ENCODE peak calls at places on chromosomes 3 and 15, in eight cellular contexts. One of them, this sample, is unnamed.

GRCh38 chr3:42119558-42120355 is 28.6 kb downstream of the TRAK1 start:
- DNase-seq in neural progenitor cell: no peak
- DNase-seq in IMR-90: no peak
- DNase-seq in tibial artery: no peak
- DNase-seq in foreskin keratinocyte: no peak
- DNase-seq in stomach: no peak
- DNase-seq in A549: no peak
- DNase-seq in CD8-positive, alpha-beta memory T cell: no peak
- DNase-seq in this sample: no peak

GRCh38 chr3:180747805-180748361 is 68.6 kb upstream of the CCDC39 start:
- DNase-seq in neural progenitor cell: no peak
- DNase-seq in IMR-90: no peak
- DNase-seq in tibial artery: no peak
- DNase-seq in foreskin keratinocyte: no peak
- DNase-seq in stomach: no peak
- DNase-seq in A549: no peak
- DNase-seq in CD8-positive, alpha-beta memory T cell: no peak
- DNase-seq in this sample: no peak

GRCh38 chr3:183555541-183556081 is at the start of gene KLHL6:
- DNase-seq in neural progenitor cell: no peak
- DNase-seq in IMR-90: no peak
- DNase-seq in tibial artery: peak; percentile 41
- DNase-seq in foreskin keratinocyte: no peak
- DNase-seq in stomach: peak; percentile 40
- DNase-seq in A549: no peak
- DNase-seq in CD8-positive, alpha-beta memory T cell: peak; percentile 51
- DNase-seq in this sample: peak; percentile 70

GRCh38 chr15:78438595-78439285 is 724 bp downstream of the IREB2 start:
- DNase-seq in neural progenitor cell: peak; percentile 82
- DNase-seq in IMR-90: no peak
- DNase-seq in tibial artery: no peak
- DNase-seq in foreskin keratinocyte: no peak
- DNase-seq in stomach: no peak
- DNase-seq in A549: peak; percentile 31
- DNase-seq in CD8-positive, alpha-beta memory T cell: no peak
- DNase-seq in this sample: no peak

GRCh38 chr3:14377838-14378169 is 24.6 kb upstream of the SLC6A6 start:
- DNase-seq in neural progenitor cell: no peak
- DNase-seq in IMR-90: no peak
- DNase-seq in tibial artery: no peak
- DNase-seq in foreskin keratinocyte: no peak
- DNase-seq in stomach: no peak
- DNase-seq in A549: no peak
- DNase-seq in CD8-positive, alpha-beta memory T cell: peak; percentile 50
- DNase-seq in this sample: peak; percentile 79

GRCh38 chr15:34802371-34802770 is 7.0 kb upstream of the ACTC1 start:
- DNase-seq in neural progenitor cell: no peak
- DNase-seq in IMR-90: no peak
- DNase-seq in tibial artery: no peak
- DNase-seq in foreskin keratinocyte: no peak
- DNase-seq in stomach: no peak
- DNase-seq in A549: no peak
- DNase-seq in CD8-positive, alpha-beta memory T cell: no peak
- DNase-seq in this sample: no peak

GRCh38 chr3:104598848-104599501 is 767.7 kb upstream of the ALCAM start:
- DNase-seq in neural progenitor cell: no peak
- DNase-seq in IMR-90: no peak
- DNase-seq in tibial artery: no peak
- DNase-seq in foreskin keratinocyte: no peak
- DNase-seq in stomach: peak; percentile 69
- DNase-seq in A549: peak; percentile 9
- DNase-seq in CD8-positive, alpha-beta memory T cell: no peak
- DNase-seq in this sample: no peak

GRCh38 chr3:58679974-58680656 is 13.5 kb upstream of the FAM3D start:
- DNase-seq in neural progenitor cell: no peak
- DNase-seq in IMR-90: no peak
- DNase-seq in tibial artery: no peak
- DNase-seq in foreskin keratinocyte: no peak
- DNase-seq in stomach: no peak
- DNase-seq in A549: no peak
- DNase-seq in CD8-positive, alpha-beta memory T cell: no peak
- DNase-seq in this sample: no peak

GRCh38 chr3:13120928-13121552 is 47.8 kb upstream of the IQSEC1 start:
- DNase-seq in neural progenitor cell: no peak
- DNase-seq in IMR-90: no peak
- DNase-seq in tibial artery: no peak
- DNase-seq in foreskin keratinocyte: no peak
- DNase-seq in stomach: no peak
- DNase-seq in A549: no peak
- DNase-seq in CD8-positive, alpha-beta memory T cell: no peak
- DNase-seq in this sample: peak; percentile 30

GRCh38 chr3:66303556-66303955 is 82.8 kb downstream of the SLC25A26 start:
- DNase-seq in neural progenitor cell: no peak
- DNase-seq in IMR-90: no peak
- DNase-seq in tibial artery: no peak
- DNase-seq in foreskin keratinocyte: no peak
- DNase-seq in stomach: no peak
- DNase-seq in A549: no peak
- DNase-seq in CD8-positive, alpha-beta memory T cell: peak; percentile 45
- DNase-seq in this sample: no peak

GRCh38 chr3:50337175-50337861 is 3.3 kb downstream of the RASSF1 start:
- DNase-seq in neural progenitor cell: peak; percentile 99
- DNase-seq in IMR-90: peak; percentile 99
- DNase-seq in tibial artery: peak; percentile 99
- DNase-seq in foreskin keratinocyte: peak; percentile 94
- DNase-seq in stomach: peak; percentile 100
- DNase-seq in A549: peak; percentile 98
- DNase-seq in CD8-positive, alpha-beta memory T cell: peak; percentile 93
- DNase-seq in this sample: peak; percentile 100
- H3K4me1 ChIP-seq in neural progenitor cell: peaks cover 25% of the 10 kb centered on the region
- H3K4me1 ChIP-seq in IMR-90: peaks cover 32% of the 10 kb centered on the region
- H3K4me1 ChIP-seq in tibial artery: peaks cover 77% of the 10 kb centered on the region
- H3K4me1 ChIP-seq in foreskin keratinocyte: peaks cover 9% of the 10 kb centered on the region
- H3K4me1 ChIP-seq in stomach: peaks cover 88% of the 10 kb centered on the region
- H3K4me1 ChIP-seq in A549: peaks cover 29% of the 10 kb centered on the region
- H3K4me1 ChIP-seq in CD8-positive, alpha-beta memory T cell: peaks cover 71% of the 10 kb centered on the region
- H3K4me1 ChIP-seq in this sample: peaks cover 78% of the 10 kb centered on the region

GRCh38 chr3:23669541-23670255 is 136.1 kb upstream of the UBE2E1 start:
- DNase-seq in neural progenitor cell: no peak
- DNase-seq in IMR-90: no peak
- DNase-seq in tibial artery: no peak
- DNase-seq in foreskin keratinocyte: no peak
- DNase-seq in stomach: no peak
- DNase-seq in A549: no peak
- DNase-seq in CD8-positive, alpha-beta memory T cell: no peak
- DNase-seq in this sample: no peak

GRCh38 chr3:23666818-23667217 is 138.9 kb upstream of the UBE2E1 start:
- DNase-seq in neural progenitor cell: no peak
- DNase-seq in IMR-90: no peak
- DNase-seq in tibial artery: no peak
- DNase-seq in foreskin keratinocyte: no peak
- DNase-seq in stomach: no peak
- DNase-seq in A549: no peak
- DNase-seq in CD8-positive, alpha-beta memory T cell: no peak
- DNase-seq in this sample: no peak

GRCh38 chr3:23667536-23668429 is 138.0 kb upstream of the UBE2E1 start:
- DNase-seq in neural progenitor cell: no peak
- DNase-seq in IMR-90: peak; percentile 72
- DNase-seq in tibial artery: no peak
- DNase-seq in foreskin keratinocyte: no peak
- DNase-seq in stomach: no peak
- DNase-seq in A549: peak; percentile 31
- DNase-seq in CD8-positive, alpha-beta memory T cell: no peak
- DNase-seq in this sample: no peak

GRCh38 chr3:23665741-23666140 is 140.0 kb upstream of the UBE2E1 start:
- DNase-seq in neural progenitor cell: no peak
- DNase-seq in IMR-90: peak; percentile 70
- DNase-seq in tibial artery: no peak
- DNase-seq in foreskin keratinocyte: no peak
- DNase-seq in stomach: no peak
- DNase-seq in A549: no peak
- DNase-seq in CD8-positive, alpha-beta memory T cell: no peak
- DNase-seq in this sample: no peak

DNA sequence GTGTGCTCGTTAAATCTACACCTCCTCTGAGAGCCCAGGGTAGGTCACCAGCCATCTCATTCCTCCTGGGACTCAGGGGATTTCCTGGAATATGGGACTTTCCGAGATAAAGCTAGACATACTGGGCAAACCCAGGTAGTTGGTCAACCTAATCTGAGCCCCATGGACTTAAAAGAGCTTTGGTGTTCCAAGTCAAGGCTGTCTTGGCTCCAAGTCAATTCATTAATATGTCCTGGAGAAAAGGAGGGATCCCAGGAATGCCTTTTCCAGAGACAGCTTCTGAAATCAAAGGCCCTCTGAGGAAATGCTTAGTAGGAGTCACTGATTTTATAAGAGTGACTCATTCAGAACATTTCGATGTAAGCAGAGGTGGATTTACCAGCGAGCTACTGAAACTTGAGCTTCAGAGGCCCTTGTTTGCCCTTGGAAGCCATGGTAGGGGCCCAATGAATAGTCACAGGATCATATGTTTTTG is 137.3 kb upstream of the UBE2E1 start:
- DNase-seq in neural progenitor cell: no peak
- DNase-seq in IMR-90: peak; percentile 94
- DNase-seq in tibial artery: no peak
- DNase-seq in foreskin keratinocyte: peak; percentile 76
- DNase-seq in stomach: no peak
- DNase-seq in A549: peak; percentile 93
- DNase-seq in CD8-positive, alpha-beta memory T cell: no peak
- DNase-seq in this sample: no peak
- H3K4me1 ChIP-seq in neural progenitor cell: no peaks in the 10 kb centered on the region
- H3K4me1 ChIP-seq in IMR-90: peaks cover 9% of the 10 kb centered on the region
- H3K4me1 ChIP-seq in tibial artery: peaks cover 4% of the 10 kb centered on the region
- H3K4me1 ChIP-seq in foreskin keratinocyte: peaks cover 15% of the 10 kb centered on the region
- H3K4me1 ChIP-seq in stomach: peaks cover 12% of the 10 kb centered on the region
- H3K4me1 ChIP-seq in A549: peaks cover 43% of the 10 kb centered on the region
- H3K4me1 ChIP-seq in CD8-positive, alpha-beta memory T cell: no peaks in the 10 kb centered on the region
- H3K4me1 ChIP-seq in this sample: peaks cover 9% of the 10 kb centered on the region

GRCh38 chr3:71129611-71130515 is 453.7 kb downstream of the FOXP1 start:
- DNase-seq in neural progenitor cell: no peak
- DNase-seq in IMR-90: peak; percentile 60
- DNase-seq in tibial artery: no peak
- DNase-seq in foreskin keratinocyte: no peak
- DNase-seq in stomach: no peak
- DNase-seq in A549: peak; percentile 47
- DNase-seq in CD8-positive, alpha-beta memory T cell: no peak
- DNase-seq in this sample: no peak

GRCh38 chr3:71125729-71126128 is 457.8 kb downstream of the FOXP1 start:
- DNase-seq in neural progenitor cell: no peak
- DNase-seq in IMR-90: no peak
- DNase-seq in tibial artery: no peak
- DNase-seq in foreskin keratinocyte: no peak
- DNase-seq in stomach: no peak
- DNase-seq in A549: no peak
- DNase-seq in CD8-positive, alpha-beta memory T cell: no peak
- DNase-seq in this sample: no peak

GRCh38 chr3:71127052-71127451 is 456.5 kb downstream of the FOXP1 start:
- DNase-seq in neural progenitor cell: no peak
- DNase-seq in IMR-90: no peak
- DNase-seq in tibial artery: no peak
- DNase-seq in foreskin keratinocyte: no peak
- DNase-seq in stomach: no peak
- DNase-seq in A549: no peak
- DNase-seq in CD8-positive, alpha-beta memory T cell: no peak
- DNase-seq in this sample: no peak

GRCh38 chr3:71128951-71129350 is 454.6 kb downstream of the FOXP1 start:
- DNase-seq in neural progenitor cell: no peak
- DNase-seq in IMR-90: no peak
- DNase-seq in tibial artery: no peak
- DNase-seq in foreskin keratinocyte: no peak
- DNase-seq in stomach: no peak
- DNase-seq in A549: no peak
- DNase-seq in CD8-positive, alpha-beta memory T cell: no peak
- DNase-seq in this sample: no peak

DNA sequence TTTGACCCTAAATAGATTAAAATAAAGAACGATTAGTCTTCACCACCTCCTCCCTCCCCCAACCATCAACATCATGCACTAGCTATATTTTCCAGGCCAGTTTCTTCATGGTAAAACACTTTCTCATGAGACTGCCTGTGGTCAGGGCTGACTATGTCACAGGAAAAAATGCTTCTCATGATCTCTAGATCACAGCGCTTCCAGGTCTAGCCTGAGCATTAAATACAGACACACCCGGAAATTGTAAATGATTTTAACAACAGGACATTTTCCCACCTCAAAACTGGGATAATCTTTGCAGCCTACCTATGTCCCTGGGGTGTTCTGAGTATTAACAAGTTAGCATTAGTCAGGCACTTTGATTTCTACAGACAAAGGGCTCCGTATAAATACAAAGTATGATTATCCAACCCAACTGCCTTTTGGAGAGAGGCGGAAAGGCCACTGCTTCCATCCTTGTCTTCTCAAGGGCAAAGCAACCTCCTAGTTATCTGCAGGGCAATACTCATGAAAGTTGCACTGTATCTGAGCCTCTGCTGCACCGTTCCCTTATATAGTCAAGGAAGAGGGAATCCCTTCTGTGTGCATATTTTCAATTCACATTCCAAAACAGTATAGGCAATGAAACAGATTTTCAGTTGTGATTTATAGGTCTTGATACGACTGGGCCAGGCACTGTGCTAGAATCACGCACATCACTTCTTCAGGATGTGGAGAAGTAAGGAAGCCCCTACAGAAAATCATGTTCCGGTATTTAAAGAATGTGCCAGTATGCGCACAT is 455.9 kb downstream of the FOXP1 start:
- DNase-seq in neural progenitor cell: no peak
- DNase-seq in IMR-90: peak; percentile 86
- DNase-seq in tibial artery: no peak
- DNase-seq in foreskin keratinocyte: no peak
- DNase-seq in stomach: no peak
- DNase-seq in A549: no peak
- DNase-seq in CD8-positive, alpha-beta memory T cell: no peak
- DNase-seq in this sample: no peak
- H3K4me1 ChIP-seq in neural progenitor cell: peaks cover 19% of the 10 kb centered on the region
- H3K4me1 ChIP-seq in IMR-90: peaks cover 7% of the 10 kb centered on the region
- H3K4me1 ChIP-seq in tibial artery: peaks cover 52% of the 10 kb centered on the region
- H3K4me1 ChIP-seq in foreskin keratinocyte: peaks cover 10% of the 10 kb centered on the region
- H3K4me1 ChIP-seq in stomach: peaks cover 90% of the 10 kb centered on the region
- H3K4me1 ChIP-seq in A549: peaks cover 44% of the 10 kb centered on the region
- H3K4me1 ChIP-seq in CD8-positive, alpha-beta memory T cell: peaks cover 61% of the 10 kb centered on the region
- H3K4me1 ChIP-seq in this sample: peaks cover 49% of the 10 kb centered on the region

DNA sequence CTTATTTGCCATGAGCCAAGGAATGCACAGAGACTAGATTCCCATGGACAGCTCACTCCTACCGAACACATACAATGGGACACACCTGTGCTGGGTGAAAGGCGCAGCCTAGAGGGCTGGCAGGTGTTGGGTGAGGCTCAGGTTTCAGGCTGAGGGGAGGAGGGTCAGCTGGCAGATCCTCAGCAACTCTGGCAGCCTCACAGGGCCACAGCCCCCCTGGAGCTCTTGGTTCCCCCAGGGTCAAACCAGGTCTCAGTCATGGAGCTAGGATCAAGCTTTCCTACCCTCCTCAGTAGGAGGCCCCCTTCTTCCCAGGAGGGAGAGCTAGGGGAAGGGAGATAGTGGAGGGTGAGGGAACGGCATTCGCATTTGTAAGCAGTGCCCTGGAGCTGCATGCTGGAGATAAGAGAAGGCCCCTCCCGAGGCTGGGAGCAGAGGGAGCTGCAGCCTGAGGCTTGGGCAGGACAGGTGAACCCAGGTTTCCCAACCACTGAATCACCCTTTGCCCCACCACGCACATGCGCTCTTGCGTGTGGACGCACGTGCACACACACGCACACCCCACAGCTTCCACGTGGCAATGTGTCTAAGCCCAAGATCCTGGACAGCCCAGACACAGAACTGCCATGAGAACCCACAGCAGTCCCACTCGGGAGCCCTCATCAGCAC is 26.3 kb upstream of the TFRC start:
- DNase-seq in neural progenitor cell: peak; percentile 20
- DNase-seq in IMR-90: no peak
- DNase-seq in tibial artery: no peak
- DNase-seq in foreskin keratinocyte: peak; percentile 46
- DNase-seq in stomach: peak; percentile 41
- DNase-seq in A549: no peak
- DNase-seq in CD8-positive, alpha-beta memory T cell: no peak
- DNase-seq in this sample: no peak
- H3K4me1 ChIP-seq in neural progenitor cell: peaks cover 10% of the 10 kb centered on the region
- H3K4me1 ChIP-seq in IMR-90: no peaks in the 10 kb centered on the region
- H3K4me1 ChIP-seq in tibial artery: no peaks in the 10 kb centered on the region
- H3K4me1 ChIP-seq in foreskin keratinocyte: no peaks in the 10 kb centered on the region
- H3K4me1 ChIP-seq in stomach: peaks cover 8% of the 10 kb centered on the region
- H3K4me1 ChIP-seq in A549: peaks cover 5% of the 10 kb centered on the region
- H3K4me1 ChIP-seq in CD8-positive, alpha-beta memory T cell: no peaks in the 10 kb centered on the region
- H3K4me1 ChIP-seq in this sample: no peaks in the 10 kb centered on the region